ENCODE peak calls at places on chromosome 7, in six cellular contexts. One of them, this sample, is unnamed.

GRCh38 chr7:79182283-79182682 is 271.2 kb downstream of the MAGI2 start:
- DNase-seq in GM19239: no peak
- DNase-seq in nephron progenitor cell: no peak
- DNase-seq in naive thymus-derived CD4-positive, alpha-beta T cell: no peak
- DNase-seq in NCI-H1417: no peak
- DNase-seq in progenitor cell of endocrine pancreas: no peak
- DNase-seq in this sample: no peak

GRCh38 chr7:51592822-51593221 is 276.2 kb upstream of the COBL start:
- DNase-seq in GM19239: no peak
- DNase-seq in nephron progenitor cell: no peak
- DNase-seq in naive thymus-derived CD4-positive, alpha-beta T cell: no peak
- DNase-seq in NCI-H1417: no peak
- DNase-seq in progenitor cell of endocrine pancreas: no peak
- DNase-seq in this sample: no peak

GRCh38 chr7:86972072-86972471 is 87.4 kb downstream of the ELAPOR2 start:
- DNase-seq in GM19239: no peak
- DNase-seq in nephron progenitor cell: no peak
- DNase-seq in naive thymus-derived CD4-positive, alpha-beta T cell: no peak
- DNase-seq in NCI-H1417: no peak
- DNase-seq in progenitor cell of endocrine pancreas: no peak
- DNase-seq in this sample: no peak

GRCh38 chr7:34902181-34902580 is 135.1 kb downstream of the DPY19L1 start:
- DNase-seq in GM19239: no peak
- DNase-seq in nephron progenitor cell: no peak
- DNase-seq in naive thymus-derived CD4-positive, alpha-beta T cell: no peak
- DNase-seq in NCI-H1417: no peak
- DNase-seq in progenitor cell of endocrine pancreas: no peak
- DNase-seq in this sample: no peak

GRCh38 chr7:155161690-155162089 is 91.6 kb downstream of the HTR5A start:
- DNase-seq in GM19239: no peak
- DNase-seq in nephron progenitor cell: no peak
- DNase-seq in naive thymus-derived CD4-positive, alpha-beta T cell: no peak
- DNase-seq in NCI-H1417: no peak
- DNase-seq in progenitor cell of endocrine pancreas: no peak
- DNase-seq in this sample: no peak

GRCh38 chr7:87330316-87330715 is 15.1 kb upstream of the CROT start:
- DNase-seq in GM19239: no peak
- DNase-seq in nephron progenitor cell: no peak
- DNase-seq in naive thymus-derived CD4-positive, alpha-beta T cell: no peak
- DNase-seq in NCI-H1417: no peak
- DNase-seq in progenitor cell of endocrine pancreas: no peak
- DNase-seq in this sample: no peak

GRCh38 chr7:134691820-134692705 is 45.4 kb downstream of the BPGM start:
- DNase-seq in GM19239: no peak
- DNase-seq in nephron progenitor cell: no peak
- DNase-seq in naive thymus-derived CD4-positive, alpha-beta T cell: no peak
- DNase-seq in NCI-H1417: no peak
- DNase-seq in progenitor cell of endocrine pancreas: no peak
- DNase-seq in this sample: no peak

GRCh38 chr7:145156834-145157233 is 321.0 kb upstream of the TPK1 start:
- DNase-seq in GM19239: no peak
- DNase-seq in nephron progenitor cell: no peak
- DNase-seq in naive thymus-derived CD4-positive, alpha-beta T cell: no peak
- DNase-seq in NCI-H1417: peak
- DNase-seq in progenitor cell of endocrine pancreas: no peak
- DNase-seq in this sample: no peak

This sample was measured in immature natural killer cell.